ENCODE peak calls at places on chromosomes 11 and 22, in seven cellular contexts. One of them, this sample, is unnamed.

GRCh38 chr11:96173424-96173823 is 169.6 kb downstream of the MAML2 start:
- DNase-seq in small intestine: no peak
- DNase-seq in WERI-Rb-1: no peak
- DNase-seq in GM23248: no peak
- DNase-seq in kidney: no peak
- DNase-seq in AG04450: no peak
- DNase-seq in heart left ventricle: no peak
- DNase-seq in this sample: no peak

GRCh38 chr11:71951741-71952310 is 23.0 kb downstream of the RNF121 start:
- DNase-seq in GM23248: no peak
- DNase-seq in small intestine: no peak
- DNase-seq in heart left ventricle: no peak
- DNase-seq in kidney: no peak
- DNase-seq in WERI-Rb-1: no peak
- DNase-seq in AG04450: no peak
- DNase-seq in this sample: no peak

GRCh38 chr22:27718186-27719032 is 83.1 kb downstream of the MN1 start:
- DNase-seq in heart left ventricle: peak
- DNase-seq in WERI-Rb-1: no peak
- DNase-seq in AG04450: peak
- DNase-seq in kidney: peak
- DNase-seq in GM23248: peak
- DNase-seq in small intestine: peak
- DNase-seq in this sample: peak

GRCh38 chr11:122069946-122070345 is 46.1 kb downstream of the BLID start:
- DNase-seq in kidney: peak
- DNase-seq in small intestine: no peak
- DNase-seq in heart left ventricle: peak
- DNase-seq in WERI-Rb-1: peak
- DNase-seq in AG04450: peak
- DNase-seq in GM23248: peak
- DNase-seq in this sample: peak

GRCh38 chr11:29171350-29171950 is 845.4 kb downstream of the KCNA4 start:
- DNase-seq in heart left ventricle: no peak
- DNase-seq in GM23248: peak
- DNase-seq in kidney: no peak
- DNase-seq in AG04450: no peak
- DNase-seq in small intestine: no peak
- DNase-seq in WERI-Rb-1: no peak
- DNase-seq in this sample: no peak

GRCh38 chr11:9039194-9039593 is 35.4 kb upstream of the NRIP3 start:
- DNase-seq in small intestine: no peak
- DNase-seq in WERI-Rb-1: no peak
- DNase-seq in kidney: no peak
- DNase-seq in heart left ventricle: no peak
- DNase-seq in AG04450: no peak
- DNase-seq in GM23248: peak
- DNase-seq in this sample: no peak

GRCh38 chr11:114892381-114893197 is 214.3 kb downstream of the NXPE2 start:
- DNase-seq in AG04450: no peak
- DNase-seq in heart left ventricle: no peak
- DNase-seq in WERI-Rb-1: peak
- DNase-seq in kidney: no peak
- DNase-seq in GM23248: no peak
- DNase-seq in small intestine: no peak
- DNase-seq in this sample: no peak

GRCh38 chr11:118623291-118623655 is 15.9 kb downstream of the PHLDB1 start:
- DNase-seq in WERI-Rb-1: no peak
- DNase-seq in kidney: peak
- DNase-seq in AG04450: no peak
- DNase-seq in small intestine: no peak
- DNase-seq in GM23248: peak
- DNase-seq in heart left ventricle: peak
- DNase-seq in this sample: peak

GRCh38 chr22:42188808-42189447 is 58.3 kb upstream of the CYP2D6 start:
- DNase-seq in WERI-Rb-1: no peak
- DNase-seq in AG04450: no peak
- DNase-seq in small intestine: peak
- DNase-seq in heart left ventricle: no peak
- DNase-seq in kidney: no peak
- DNase-seq in GM23248: peak
- DNase-seq in this sample: no peak

GRCh38 chr11:14506532-14506931 is 6.9 kb upstream of the COPB1 start:
- DNase-seq in WERI-Rb-1: no peak
- DNase-seq in heart left ventricle: no peak
- DNase-seq in kidney: no peak
- DNase-seq in AG04450: no peak
- DNase-seq in GM23248: peak
- DNase-seq in small intestine: no peak
- DNase-seq in this sample: no peak

GRCh38 chr11:68010058-68011041 is at the start of gene ALDH3B1:
- DNase-seq in heart left ventricle: peak
- DNase-seq in AG04450: no peak
- DNase-seq in GM23248: peak
- DNase-seq in small intestine: peak
- DNase-seq in kidney: peak
- DNase-seq in WERI-Rb-1: peak
- DNase-seq in this sample: peak

GRCh38 chr22:37054078-37054440 is 2.5 kb downstream of the KCTD17 start:
- DNase-seq in GM23248: no peak
- DNase-seq in WERI-Rb-1: peak
- DNase-seq in AG04450: no peak
- DNase-seq in kidney: peak
- DNase-seq in heart left ventricle: no peak
- DNase-seq in small intestine: peak
- DNase-seq in this sample: no peak

GRCh38 chr11:75492181-75492820 is 33.4 kb downstream of the GDPD5 start:
- DNase-seq in heart left ventricle: no peak
- DNase-seq in kidney: no peak
- DNase-seq in WERI-Rb-1: peak
- DNase-seq in AG04450: no peak
- DNase-seq in GM23248: no peak
- DNase-seq in small intestine: peak
- DNase-seq in this sample: no peak

GRCh38 chr11:14346303-14346702 is 12.7 kb downstream of the RRAS2 start:
- DNase-seq in kidney: no peak
- DNase-seq in WERI-Rb-1: no peak
- DNase-seq in heart left ventricle: no peak
- DNase-seq in AG04450: no peak
- DNase-seq in small intestine: no peak
- DNase-seq in GM23248: no peak
- DNase-seq in this sample: no peak

GRCh38 chr22:44085743-44086741 is 61.9 kb downstream of the PARVB start:
- DNase-seq in small intestine: peak
- DNase-seq in AG04450: no peak
- DNase-seq in WERI-Rb-1: peak
- DNase-seq in GM23248: peak
- DNase-seq in heart left ventricle: peak
- DNase-seq in kidney: no peak
- DNase-seq in this sample: peak

GRCh38 chr22:40221055-40221414 is 43.3 kb downstream of the TNRC6B start:
- DNase-seq in heart left ventricle: no peak
- DNase-seq in GM23248: no peak
- DNase-seq in AG04450: no peak
- DNase-seq in WERI-Rb-1: no peak
- DNase-seq in kidney: no peak
- DNase-seq in small intestine: no peak
- DNase-seq in this sample: no peak

GRCh38 chr11:125114518-125114917 is 3.1 kb upstream of the TMEM218 start:
- DNase-seq in heart left ventricle: no peak
- DNase-seq in kidney: no peak
- DNase-seq in WERI-Rb-1: no peak
- DNase-seq in GM23248: peak
- DNase-seq in AG04450: no peak
- DNase-seq in small intestine: peak
- DNase-seq in this sample: no peak

GRCh38 chr11:70637949-70638598 is 239.7 kb downstream of the CTTN start:
- DNase-seq in GM23248: no peak
- DNase-seq in kidney: no peak
- DNase-seq in heart left ventricle: no peak
- DNase-seq in small intestine: no peak
- DNase-seq in WERI-Rb-1: peak
- DNase-seq in AG04450: no peak
- DNase-seq in this sample: no peak

GRCh38 chr11:127224276-127224675 is 223.7 kb upstream of the KIRREL3 start:
- DNase-seq in AG04450: no peak
- DNase-seq in kidney: no peak
- DNase-seq in GM23248: no peak
- DNase-seq in heart left ventricle: no peak
- DNase-seq in WERI-Rb-1: no peak
- DNase-seq in small intestine: no peak
- DNase-seq in this sample: no peak

GRCh38 chr11:125025968-125026367 is 37.1 kb upstream of the SLC37A2 start:
- DNase-seq in heart left ventricle: no peak
- DNase-seq in WERI-Rb-1: no peak
- DNase-seq in AG04450: no peak
- DNase-seq in small intestine: no peak
- DNase-seq in GM23248: no peak
- DNase-seq in kidney: no peak
- DNase-seq in this sample: no peak

GRCh38 chr11:68963779-68964178 is 17.0 kb downstream of the MRGPRD start:
- DNase-seq in small intestine: no peak
- DNase-seq in kidney: peak
- DNase-seq in AG04450: no peak
- DNase-seq in GM23248: no peak
- DNase-seq in heart left ventricle: no peak
- DNase-seq in WERI-Rb-1: no peak
- DNase-seq in this sample: no peak

GRCh38 chr11:76861490-76861953 is 804 bp downstream of the ACER3 start:
- DNase-seq in WERI-Rb-1: peak
- DNase-seq in AG04450: no peak
- DNase-seq in kidney: no peak
- DNase-seq in heart left ventricle: no peak
- DNase-seq in small intestine: peak
- DNase-seq in GM23248: peak
- DNase-seq in this sample: no peak

GRCh38 chr11:14312736-14313438 is 46.1 kb downstream of the RRAS2 start:
- DNase-seq in AG04450: peak
- DNase-seq in WERI-Rb-1: no peak
- DNase-seq in small intestine: no peak
- DNase-seq in GM23248: peak
- DNase-seq in heart left ventricle: no peak
- DNase-seq in kidney: no peak
- DNase-seq in this sample: no peak

GRCh38 chr11:112613051-112613972 is 347.9 kb upstream of the NCAM1 start:
- DNase-seq in heart left ventricle: no peak
- DNase-seq in GM23248: peak
- DNase-seq in WERI-Rb-1: no peak
- DNase-seq in kidney: no peak
- DNase-seq in AG04450: no peak
- DNase-seq in small intestine: peak
- DNase-seq in this sample: no peak

GRCh38 chr11:109960831-109961230 is 132.4 kb upstream of the ZC3H12C start:
- DNase-seq in GM23248: peak
- DNase-seq in heart left ventricle: peak
- DNase-seq in kidney: peak
- DNase-seq in AG04450: peak
- DNase-seq in small intestine: no peak
- DNase-seq in WERI-Rb-1: no peak
- DNase-seq in this sample: peak

GRCh38 chr11:69238562-69239319 is 55.2 kb upstream of the MYEOV start:
- DNase-seq in small intestine: no peak
- DNase-seq in kidney: no peak
- DNase-seq in AG04450: no peak
- DNase-seq in WERI-Rb-1: no peak
- DNase-seq in GM23248: no peak
- DNase-seq in heart left ventricle: peak
- DNase-seq in this sample: no peak

DNA sequence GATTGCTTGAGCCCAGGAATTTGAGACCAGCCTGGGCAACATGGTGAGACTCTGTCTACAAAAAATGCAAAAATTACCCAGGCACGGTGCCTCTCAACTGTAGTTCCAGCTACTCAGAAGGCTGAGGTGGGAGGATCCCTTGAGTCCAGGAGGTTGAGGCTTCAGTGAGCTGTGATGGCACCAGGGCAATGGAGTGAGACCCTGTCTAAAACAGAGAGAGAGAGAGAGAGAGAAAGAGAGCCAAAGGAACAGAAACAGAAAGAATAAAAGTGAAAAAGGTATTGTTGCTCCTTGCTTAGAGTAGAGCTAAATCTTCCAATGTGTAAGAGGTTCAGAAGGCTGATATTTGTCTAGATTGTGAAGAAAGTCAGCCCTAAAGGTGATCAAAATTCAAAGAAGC is 8.9 kb upstream of the ETS1 start:
- DNase-seq in WERI-Rb-1: no peak
- DNase-seq in kidney: no peak
- DNase-seq in heart left ventricle: no peak
- DNase-seq in AG04450: no peak
- DNase-seq in GM23248: no peak
- DNase-seq in small intestine: no peak
- DNase-seq in this sample: no peak
- H3K4me3 ChIP-seq in WERI-Rb-1: no peak
- H3K4me3 ChIP-seq in kidney: no peak
- H3K4me3 ChIP-seq in heart left ventricle: no peak
- H3K4me3 ChIP-seq in AG04450: no peak
- H3K4me3 ChIP-seq in GM23248: no peak
- H3K4me3 ChIP-seq in small intestine: no peak
- H3K4me3 ChIP-seq in this sample: no peak

DNA sequence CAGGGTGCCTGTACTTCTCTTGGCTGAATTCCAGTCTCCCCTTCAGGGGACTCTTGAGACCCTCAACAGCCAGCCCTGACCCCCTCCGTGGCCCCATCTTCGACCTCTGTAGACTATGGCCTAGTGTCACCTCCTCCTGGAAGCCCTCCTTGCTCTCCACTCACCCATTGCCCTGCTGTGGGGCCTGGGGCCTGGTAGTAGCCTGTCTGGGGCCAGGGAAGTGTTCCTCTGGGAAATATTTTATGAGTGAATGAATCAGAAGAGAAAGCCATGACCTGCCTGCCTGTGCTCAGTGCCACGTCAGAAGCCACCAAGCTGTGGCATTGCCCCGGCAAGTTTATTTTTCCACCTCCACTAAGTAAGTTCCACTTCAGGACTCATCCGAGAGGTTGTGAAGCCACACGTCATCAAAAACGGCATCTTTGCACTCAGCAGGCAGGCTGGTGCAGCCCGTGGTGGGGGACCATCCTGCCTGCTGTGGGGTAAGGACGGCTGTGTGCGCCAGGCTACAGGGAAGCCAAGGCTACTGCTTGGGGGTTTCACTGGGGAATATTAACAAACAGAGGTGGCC is 59.6 kb upstream of the PPARA start:
- DNase-seq in GM23248: peak
- DNase-seq in AG04450: no peak
- DNase-seq in small intestine: no peak
- DNase-seq in WERI-Rb-1: no peak
- DNase-seq in heart left ventricle: peak
- DNase-seq in kidney: peak
- DNase-seq in this sample: peak
- H3K27ac ChIP-seq in GM23248: peak
- H3K27ac ChIP-seq in AG04450: peak
- H3K27ac ChIP-seq in small intestine: peak
- H3K27ac ChIP-seq in WERI-Rb-1: peak
- H3K27ac ChIP-seq in heart left ventricle: peak
- H3K27ac ChIP-seq in kidney: peak
- H3K27ac ChIP-seq in this sample: peak

GRCh38 chr11:27470166-27470565 is 2.4 kb downstream of the LGR4 start:
- DNase-seq in WERI-Rb-1: no peak
- DNase-seq in kidney: no peak
- DNase-seq in GM23248: peak
- DNase-seq in heart left ventricle: no peak
- DNase-seq in AG04450: no peak
- DNase-seq in small intestine: no peak
- DNase-seq in this sample: no peak
- H3K4me3 ChIP-seq in WERI-Rb-1: no peak
- H3K4me3 ChIP-seq in kidney: peak
- H3K4me3 ChIP-seq in GM23248: peak
- H3K4me3 ChIP-seq in heart left ventricle: peak
- H3K4me3 ChIP-seq in AG04450: no peak
- H3K4me3 ChIP-seq in small intestine: no peak
- H3K4me3 ChIP-seq in this sample: peak

GRCh38 chr22:48336339-48337060 is 1491.2 kb downstream of the BRD1 start:
- DNase-seq in kidney: peak
- DNase-seq in heart left ventricle: no peak
- DNase-seq in GM23248: no peak
- DNase-seq in AG04450: no peak
- DNase-seq in small intestine: no peak
- DNase-seq in WERI-Rb-1: no peak
- DNase-seq in this sample: no peak
- H3K27ac ChIP-seq in kidney: no peak
- H3K27ac ChIP-seq in heart left ventricle: no peak
- H3K27ac ChIP-seq in GM23248: no peak
- H3K27ac ChIP-seq in AG04450: no peak
- H3K27ac ChIP-seq in small intestine: no peak
- H3K27ac ChIP-seq in WERI-Rb-1: no peak
- H3K27ac ChIP-seq in this sample: no peak